ENCODE peak calls at places on chromosomes 6 and 20, in seven cellular contexts. U, H, M, B, X, L and E are unnamed samples.
A peak's percentile ranks its signal among the peaks of the same experiment; 100 is the strongest.

GRCh38 chr20:4815618-4816017 is 93.9 kb downstream of the PRND start:
- DNase-seq in U (no peak), M (no peak), L (no peak), X (no peak), B (no peak), H (no peak), E (no peak)

GRCh38 chr6:28334272-28335039 is 1.5 kb downstream of the ZSCAN31 start:
- DNase-seq in H (no peak), M (no peak), U (no peak), X (no peak), L (no peak), B (no peak), E (no peak)

GRCh38 chr6:70371454-70372105 is 41.7 kb upstream of the FAM135A start:
- DNase-seq in B (peak; percentile 40), L (peak; percentile 48), M (peak; percentile 54), U (peak; percentile 74), X (no peak), H (no peak), E (no peak)

GRCh38 chr20:61608275-61609085 is 356.4 kb downstream of the CDH4 start:
- DNase-seq in B (peak; percentile 16), X (no peak), L (no peak), H (peak; percentile 85), M (peak; percentile 24), U (peak; percentile 15), E (no peak)

GRCh38 chr20:14963262-14963663 is 625.9 kb upstream of the FLRT3 start:
- DNase-seq in H (no peak), L (no peak), X (no peak), M (no peak), U (no peak), B (peak; percentile 90), E (no peak)

GRCh38 chr6:56214304-56215101 is 32.9 kb downstream of the COL21A1 start:
- DNase-seq in B (no peak), H (no peak), L (no peak), M (no peak), X (no peak), U (no peak), E (no peak)

GRCh38 chr20:17895641-17896246 is 72.8 kb downstream of the SNX5 start:
- DNase-seq in L (no peak), U (peak; percentile 77), B (no peak), X (no peak), M (no peak), H (no peak), E (peak; percentile 66)

GRCh38 chr20:58606184-58606583 is 44.9 kb upstream of the STX16 start:
- DNase-seq in M (no peak), X (no peak), U (no peak), B (no peak), L (no peak), H (no peak), E (no peak)

GRCh38 chr20:16701296-16701695 is 28.5 kb upstream of the SNRPB2 start:
- DNase-seq in M (peak; percentile 12), H (no peak), U (no peak), B (peak; percentile 26), X (peak; percentile 5), L (no peak), E (no peak)

GRCh38 chr6:17863971-17864754 is 123.3 kb downstream of the KIF13A start:
- DNase-seq in H (no peak), L (no peak), B (peak; percentile 94), U (peak; percentile 76), X (no peak), M (no peak), E (no peak)

GRCh38 chr20:34941224-34941623 is 14.4 kb downstream of the GSS start:
- DNase-seq in X (no peak), B (peak; percentile 68), U (peak; percentile 74), H (no peak), M (no peak), L (no peak), E (no peak)

GRCh38 chr20:31968299-31969126 is 562 bp downstream of the XKR7 start:
- DNase-seq in B (peak; percentile 56), X (peak; percentile 80), L (peak; percentile 51), H (peak; percentile 98), M (peak; percentile 58), U (peak; percentile 47), E (peak; percentile 86)

GRCh38 chr20:60037120-60037499 is 78.9 kb downstream of the CDH26 start:
- DNase-seq in U (peak; percentile 48), X (no peak), H (no peak), B (peak; percentile 59), M (no peak), L (no peak), E (no peak)

GRCh38 chr20:62875419-62876355 is 14.1 kb upstream of the TCFL5 start:
- DNase-seq in B (peak; percentile 90), M (peak; percentile 79), H (peak; percentile 71), X (no peak), U (peak; percentile 79), L (no peak), E (no peak)

GRCh38 chr20:52294106-52294628 is 102.6 kb upstream of the ZFP64 start:
- DNase-seq in B (no peak), U (peak; percentile 8), L (no peak), M (no peak), H (no peak), X (no peak), E (no peak)

GRCh38 chr6:156840136-156840535 is 63.0 kb downstream of the ARID1B start:
- DNase-seq in U (no peak), H (no peak), L (no peak), M (no peak), X (no peak), B (no peak), E (no peak)

GRCh38 chr6:47651505-47651944 is 46.9 kb upstream of the ADGRF4 start:
- DNase-seq in L (no peak), H (no peak), B (peak; percentile 52), M (no peak), U (peak; percentile 67), X (no peak), E (no peak)

GRCh38 chr6:11598687-11599086 is 61.1 kb downstream of the TMEM170B start:
- DNase-seq in B (no peak), M (no peak), U (no peak), H (no peak), X (no peak), L (no peak), E (no peak)

GRCh38 chr6:156771047-156771446 is 6.1 kb upstream of the ARID1B start:
- DNase-seq in B (no peak), X (no peak), U (no peak), H (no peak), L (no peak), M (no peak), E (no peak)